ENCODE peak calls at places on chromosomes 12 and 14, in seven cellular contexts. F is fibroblast of mammary gland; E is type B pancreatic cell; M is CD4-positive, alpha-beta T cell; Y is CD8-positive, alpha-beta T cell; V is uterus; S is neural crest cell. Q is an unnamed sample.

GRCh38 chr12:118103231-118103600 is 595 bp downstream of the VSIG10 start:
- DNase-seq in V (peak), Y (no peak), F (no peak), M (no peak), S (no peak), E (no peak), Q (no peak)

GRCh38 chr14:23640524-23641141 is 4.5 kb downstream of the DHRS2 start:
- DNase-seq in F (peak), E (no peak), V (peak), S (no peak), M (no peak), Y (no peak), Q (no peak)

GRCh38 chr14:101828038-101828437 is 66.5 kb downstream of the PPP2R5C start:
- DNase-seq in Y (no peak), F (no peak), E (no peak), S (no peak), M (no peak), V (no peak), Q (no peak)

GRCh38 chr14:93007225-93007997 is 84.5 kb downstream of the CHGA start:
- DNase-seq in Y (no peak), M (no peak), V (peak), E (no peak), S (no peak), F (peak), Q (no peak)

GRCh38 chr12:29350080-29350479 is 30.9 kb downstream of the ERGIC2 start:
- DNase-seq in E (no peak), S (no peak), V (no peak), M (no peak), Y (no peak), F (peak), Q (no peak)

GRCh38 chr14:77040995-77041744 is 12.7 kb upstream of the IRF2BPL start:
- DNase-seq in M (no peak), V (no peak), E (no peak), S (no peak), F (no peak), Y (no peak), Q (no peak)

GRCh38 chr14:103185051-103186027 is 62.1 kb downstream of the TNFAIP2 start:
- DNase-seq in F (peak), S (no peak), M (no peak), E (no peak), V (no peak), Y (no peak), Q (peak)

GRCh38 chr14:39432619-39433451 is 602 bp upstream of the FBXO33 start:
- DNase-seq in M (peak), V (peak), Y (peak), S (peak), F (peak), E (peak), Q (peak)

GRCh38 chr12:132397152-132397933 is 68.0 kb upstream of the GALNT9 start:
- DNase-seq in F (no peak), S (no peak), Y (no peak), V (no peak), M (no peak), E (no peak), Q (no peak)

GRCh38 chr12:81369175-81369574 is 291.3 kb downstream of the ACSS3 start:
- DNase-seq in S (no peak), V (no peak), Y (no peak), F (no peak), M (no peak), E (no peak), Q (no peak)

GRCh38 chr14:106080922-106081321 is 554.5 kb downstream of the TMEM121 start:
- DNase-seq in Y (no peak), E (no peak), M (no peak), F (no peak), V (no peak), S (no peak), Q (no peak)

GRCh38 chr12:116964740-116965090 is 54.0 kb downstream of the FBXW8 start:
- DNase-seq in F (no peak), Y (no peak), M (no peak), E (no peak), S (no peak), V (no peak), Q (no peak)

GRCh38 chr12:22271036-22271435 is 63.5 kb downstream of the ST8SIA1 start:
- DNase-seq in E (no peak), F (peak), S (no peak), M (no peak), V (no peak), Y (no peak), Q (no peak)

GRCh38 chr12:47311514-47311913 is 231.8 kb upstream of the AMIGO2 start:
- DNase-seq in M (no peak), F (no peak), S (no peak), Y (no peak), E (no peak), V (no peak), Q (no peak)

GRCh38 chr12:3137268-3137761 is 60.1 kb downstream of the TSPAN9 start:
- DNase-seq in Y (no peak), S (peak), F (peak), E (no peak), M (no peak), V (peak), Q (no peak)

GRCh38 chr14:95311752-95312151 is 8.0 kb downstream of the CLMN start:
- DNase-seq in V (no peak), Y (no peak), E (no peak), F (peak), M (no peak), S (no peak), Q (no peak)

GRCh38 chr14:106268013-106268727 is 741.8 kb downstream of the TMEM121 start:
- DNase-seq in M (peak), F (no peak), S (no peak), E (no peak), Y (peak), V (no peak), Q (no peak)

GRCh38 chr14:89445252-89445973 is 28.4 kb upstream of the FOXN3 start:
- DNase-seq in S (no peak), F (no peak), M (no peak), V (no peak), E (no peak), Y (no peak), Q (no peak)

GRCh38 chr12:15525414-15525813 is 203.1 kb downstream of the PTPRO start:
- DNase-seq in Y (no peak), M (no peak), V (no peak), E (no peak), F (no peak), S (no peak), Q (no peak)

GRCh38 chr12:15528666-15529065 is 206.4 kb downstream of the PTPRO start:
- DNase-seq in E (no peak), Y (no peak), S (no peak), F (no peak), V (no peak), M (no peak), Q (no peak)

GRCh38 chr12:15526033-15526432 is 203.7 kb downstream of the PTPRO start:
- DNase-seq in V (no peak), E (no peak), Y (no peak), F (no peak), M (no peak), S (no peak), Q (no peak)

GRCh38 chr12:15530361-15530760 is 208.1 kb downstream of the PTPRO start:
- DNase-seq in E (no peak), F (peak), Y (no peak), V (no peak), M (no peak), S (no peak), Q (no peak)

GRCh38 chr12:15527201-15527782 is 205.0 kb downstream of the PTPRO start:
- DNase-seq in Y (no peak), E (no peak), F (peak), M (no peak), S (no peak), V (no peak), Q (no peak)
- TF ChIP-seq CTCF in Y (no peak), E (peak), F (peak), M (no peak), S (peak), V (no peak), Q (peak)

GRCh38 chr12:54824402-54824801 is 29.9 kb upstream of the MUCL1 start:
- DNase-seq in Y (no peak), E (no peak), S (no peak), F (no peak), V (no peak), M (no peak), Q (no peak)
- TF ChIP-seq CTCF in Y (peak), E (peak), S (peak), F (peak), V (no peak), M (no peak), Q (no peak)

GRCh38 chr14:61300209-61300608 is 19.1 kb upstream of the TMEM30B start:
- DNase-seq in Y (no peak), S (no peak), E (no peak), F (no peak), M (no peak), V (no peak), Q (no peak)

GRCh38 chr14:61298834-61299233 is 17.7 kb upstream of the TMEM30B start:
- DNase-seq in Y (no peak), M (no peak), F (no peak), E (no peak), V (no peak), S (no peak), Q (no peak)

GRCh38 chr14:61296707-61297502 is 15.8 kb upstream of the TMEM30B start:
- DNase-seq in E (no peak), M (no peak), V (no peak), Y (no peak), F (peak), S (no peak), Q (no peak)

GRCh38 chr14:61297581-61297980 is 16.4 kb upstream of the TMEM30B start:
- DNase-seq in E (no peak), S (no peak), V (no peak), F (no peak), Y (no peak), M (no peak), Q (no peak)

DNA sequence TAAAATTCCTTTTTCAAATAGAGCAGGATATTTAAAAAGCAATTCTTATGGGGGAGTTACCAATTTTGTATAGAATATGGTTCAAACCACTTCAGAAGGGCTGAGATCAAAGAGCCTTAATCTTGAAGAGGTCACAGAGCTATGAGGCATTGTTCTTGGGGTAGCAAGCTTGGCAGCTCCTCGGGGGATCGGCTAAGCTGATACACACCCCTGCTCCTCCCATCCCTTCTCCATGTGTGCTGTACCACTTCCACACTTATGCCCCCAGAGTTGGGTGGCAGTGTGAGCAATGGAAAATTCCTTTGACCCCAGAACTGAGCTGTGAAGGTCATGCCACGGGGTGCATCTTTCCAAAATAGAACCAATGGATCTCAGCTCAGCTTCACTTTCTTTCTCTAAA is 15.0 kb upstream of the TMEM30B start:
- DNase-seq in M (no peak), E (no peak), Y (no peak), V (no peak), F (no peak), S (no peak), Q (no peak)
- TF ChIP-seq CTCF in M (no peak), E (no peak), Y (no peak), V (no peak), F (no peak), S (no peak), Q (no peak)

GRCh38 chr12:12081836-12082497 is 11.2 kb downstream of the BCL2L14 start:
- DNase-seq in F (peak), S (no peak), M (no peak), E (no peak), V (no peak), Y (no peak), Q (peak)
- TF ChIP-seq CTCF in F (peak), S (peak), M (no peak), E (peak), V (no peak), Y (no peak), Q (peak)

GRCh38 chr14:36001936-36002335 is 174.6 kb downstream of the PTCSC3 start:
- DNase-seq in V (no peak), M (no peak), S (no peak), Y (no peak), F (no peak), E (no peak), Q (no peak)
- TF ChIP-seq CTCF in V (no peak), M (no peak), S (no peak), Y (no peak), F (no peak), E (no peak), Q (no peak)